ENCODE peak calls at places on chromosomes 3 and 15, in four cellular contexts. E, B, D and O are unnamed samples.

GRCh38 chr3:50606596-50606995 is 5.0 kb downstream of the CISH start:
- DNase-seq in E (no peak), B (no peak), D (no peak), O (no peak)

GRCh38 chr3:156677536-156677935 is 3.1 kb downstream of the TIPARP start:
- DNase-seq in E (no peak), B (no peak), D (no peak), O (no peak)

GRCh38 chr3:129577356-129577755 is 29.1 kb downstream of the PLXND1 start:
- DNase-seq in D (no peak), B (no peak), E (no peak), O (no peak)

GRCh38 chr15:29676961-29677402 is 145.3 kb downstream of the TJP1 start:
- DNase-seq in B (peak; percentile 25), E (no peak), D (peak; percentile 62), O (no peak)

GRCh38 chr3:29334652-29335189 is 53.9 kb downstream of the RBMS3 start:
- DNase-seq in B (no peak), D (no peak), E (no peak), O (no peak)

GRCh38 chr3:46271910-46272309 is 29.6 kb downstream of the CCR3 start:
- DNase-seq in D (no peak), E (no peak), B (no peak), O (no peak)

GRCh38 chr3:134886991-134887390 is 91.9 kb downstream of the EPHB1 start:
- DNase-seq in D (no peak), E (no peak), B (no peak), O (no peak)

GRCh38 chr3:108486910-108487309 is 23.5 kb downstream of the MYH15 start:
- DNase-seq in D (peak; percentile 71), E (no peak), B (no peak), O (no peak)

GRCh38 chr15:52558196-52558595 is 10.6 kb downstream of the ARPP19 start:
- DNase-seq in B (no peak), D (peak; percentile 78), E (no peak), O (peak; percentile 24)

GRCh38 chr3:152460936-152461335 is 192.2 kb downstream of the MBNL1 start:
- DNase-seq in B (no peak), D (no peak), E (no peak), O (no peak)

GRCh38 chr3:147758786-147759185 is 349.6 kb downstream of the ZIC1 start:
- DNase-seq in D (no peak), B (no peak), E (no peak), O (no peak)

GRCh38 chr15:69973102-69973714 is 124.5 kb downstream of the TLE3 start:
- DNase-seq in B (no peak), E (no peak), D (peak; percentile 37), O (peak; percentile 77)

GRCh38 chr3:195131149-195131548 is 139.8 kb downstream of the XXYLT1 start:
- DNase-seq in B (no peak), D (no peak), E (no peak), O (no peak)

GRCh38 chr3:152389316-152389934 is 120.7 kb downstream of the MBNL1 start:
- DNase-seq in E (no peak), D (no peak), B (no peak), O (no peak)

GRCh38 chr15:80669599-80670273 is 25.4 kb upstream of the ABHD17C start:
- DNase-seq in B (no peak), E (no peak), D (peak; percentile 70), O (no peak)

GRCh38 chr15:68712886-68713285 is 107.8 kb downstream of the ANP32A start:
- DNase-seq in B (no peak), E (no peak), D (no peak), O (no peak)

GRCh38 chr15:88653200-88654064 is 14.6 kb downstream of the ISG20 start:
- DNase-seq in B (no peak), D (no peak), E (peak; percentile 35), O (no peak)

GRCh38 chr3:20904674-20905073 is 718.7 kb upstream of the SGO1 start:
- DNase-seq in E (no peak), D (no peak), B (no peak), O (peak; percentile 87)

GRCh38 chr15:100454148-100454547 is 74.6 kb downstream of the CERS3 start:
- DNase-seq in D (no peak), B (no peak), E (no peak), O (no peak)

GRCh38 chr15:58391088-58391487 is 40.7 kb upstream of the LIPC start:
- DNase-seq in B (no peak), E (no peak), D (no peak), O (no peak)

GRCh38 chr15:58393196-58393790 is 38.5 kb upstream of the LIPC start:
- DNase-seq in D (peak; percentile 30), E (no peak), B (no peak), O (no peak)

GRCh38 chr15:58392611-58393161 is 39.1 kb upstream of the LIPC start:
- DNase-seq in B (no peak), E (no peak), D (no peak), O (peak; percentile 74)

GRCh38 chr15:58390118-58390517 is 41.7 kb upstream of the LIPC start:
- DNase-seq in E (no peak), D (no peak), B (no peak), O (no peak)

GRCh38 chr15:58392141-58392540 is 39.6 kb upstream of the LIPC start:
- DNase-seq in E (no peak), D (no peak), B (no peak), O (peak; percentile 12)
- H2AK5ac ChIP-seq in E (no peak overlapping the region), D (peak overlapping the region; percentile 38), B (no peak overlapping the region), O (no peak overlapping the region)

GRCh38 chr15:26177816-26178215 is 314.7 kb upstream of the ATP10A start:
- DNase-seq in D (no peak), E (no peak), B (no peak), O (no peak)
- H4K5ac ChIP-seq in D (no peak overlapping the region), E (no peak overlapping the region), B (no peak overlapping the region), O (no peak overlapping the region)

DNA sequence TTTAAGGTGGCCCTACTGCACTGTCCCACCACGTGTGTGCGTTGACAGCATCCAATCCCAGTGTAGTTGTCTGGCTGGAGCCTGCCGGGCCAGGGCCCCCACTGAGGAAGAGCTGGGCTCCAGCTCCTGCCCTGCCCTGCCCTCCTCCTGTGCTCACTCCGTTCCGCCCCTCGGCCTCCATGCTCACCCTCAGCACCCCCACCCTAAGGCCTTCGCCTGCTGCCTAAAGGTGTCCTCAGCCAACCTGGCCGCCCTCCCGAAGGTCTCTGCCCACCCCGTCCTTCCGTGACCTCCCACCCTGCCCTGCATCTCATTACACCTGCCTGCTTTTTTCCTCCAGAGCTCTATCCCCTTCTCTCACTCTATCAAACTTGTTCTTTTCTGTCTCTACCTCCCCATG is 118.0 kb downstream of the TPRA1 start:
- DNase-seq in E (no peak), D (no peak), B (no peak), O (no peak)
- H2AK5ac ChIP-seq in E (no peak overlapping the region), D (no peak overlapping the region), B (no peak overlapping the region), O (no peak overlapping the region)

GRCh38 chr15:35565901-35566300 is 19.9 kb upstream of the DPH6 start:
- DNase-seq in D (no peak), B (no peak), E (no peak), O (no peak)

GRCh38 chr15:35567392-35567791 is 21.4 kb upstream of the DPH6 start:
- DNase-seq in D (no peak), E (no peak), B (no peak), O (no peak)

GRCh38 chr15:35561308-35561707 is 15.3 kb upstream of the DPH6 start:
- DNase-seq in B (no peak), E (no peak), D (no peak), O (no peak)

GRCh38 chr15:35566991-35567390 is 21.0 kb upstream of the DPH6 start:
- DNase-seq in D (no peak), B (no peak), E (no peak), O (no peak)
- H4K5ac ChIP-seq in D (no peak overlapping the region), B (no peak overlapping the region), E (no peak overlapping the region), O (no peak overlapping the region)

GRCh38 chr15:31325976-31326728 is 483 bp upstream of the KLF13 start:
- DNase-seq in B (peak; percentile 98), D (peak; percentile 97), E (peak; percentile 99), O (peak; percentile 98)

GRCh38 chr15:31323627-31324026 is 3.0 kb upstream of the KLF13 start:
- DNase-seq in D (no peak), B (no peak), E (no peak), O (no peak)

GRCh38 chr15:31326729-31327673 is at the start of gene KLF13:
- DNase-seq in B (no peak), D (peak; percentile 64), E (no peak), O (no peak)

GRCh38 chr15:31324739-31325431 is 1.8 kb upstream of the KLF13 start:
- DNase-seq in E (no peak), B (no peak), D (no peak), O (no peak)

DNA sequence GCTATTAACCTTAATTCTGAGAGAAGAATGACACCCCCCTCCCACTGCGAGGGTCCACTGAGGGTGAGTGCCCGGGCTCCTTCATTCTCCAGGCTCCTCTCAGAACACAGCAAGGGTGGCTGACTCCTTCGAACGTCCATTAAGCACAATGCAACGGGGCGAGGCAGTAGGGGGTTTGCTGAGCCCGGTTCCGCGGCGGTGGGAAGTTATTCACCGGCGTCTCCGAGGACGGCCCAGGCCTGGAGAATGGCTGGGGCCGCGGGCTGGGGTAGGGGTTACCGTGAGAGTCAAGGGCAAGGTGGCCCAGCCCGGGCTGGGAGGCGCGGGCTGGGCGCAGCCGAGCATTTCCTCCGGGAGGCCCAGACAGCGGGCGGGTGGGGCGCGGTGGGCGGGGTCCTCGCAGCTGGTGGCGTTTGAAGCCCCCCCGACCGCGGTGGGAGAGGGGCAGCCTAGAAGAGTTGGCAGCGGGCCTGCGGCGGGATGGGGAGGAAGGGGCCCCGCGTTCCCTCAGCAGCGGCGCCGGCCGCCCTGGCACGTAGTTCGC is 1.1 kb upstream of the KLF13 start:
- DNase-seq in E (no peak), B (no peak), D (peak; percentile 6), O (peak; percentile 29)
- H2AK5ac ChIP-seq in E (no peak overlapping the region), B (no peak overlapping the region), D (peak overlapping the region; percentile 37), O (no peak overlapping the region)

GRCh38 chr15:74132681-74133070 is 2.3 kb downstream of the ISLR2 start:
- DNase-seq in B (peak; percentile 56), E (peak; percentile 65), D (peak; percentile 24), O (peak; percentile 51)

GRCh38 chr15:74129411-74130088 is 836 bp upstream of the ISLR2 start:
- DNase-seq in D (no peak), B (peak; percentile 73), E (peak; percentile 71), O (peak; percentile 64)

GRCh38 chr15:74130089-74130848 is at the start of gene ISLR2:
- DNase-seq in E (no peak), D (no peak), B (no peak), O (no peak)

GRCh38 chr15:74131618-74132191 is 1.3 kb downstream of the ISLR2 start:
- DNase-seq in D (no peak), B (no peak), E (no peak), O (no peak)

GRCh38 chr15:74130849-74131617 is 647 bp downstream of the ISLR2 start:
- DNase-seq in B (no peak), D (no peak), E (no peak), O (no peak)
- H4K5ac ChIP-seq in B (no peak overlapping the region), D (no peak overlapping the region), E (no peak overlapping the region), O (no peak overlapping the region)

GRCh38 chr3:15217841-15218267 is 11.8 kb downstream of the CAPN7 start:
- DNase-seq in E (no peak), D (no peak), B (no peak), O (no peak)

GRCh38 chr3:15220661-15221060 is 14.6 kb downstream of the CAPN7 start:
- DNase-seq in E (no peak), B (no peak), D (no peak), O (no peak)

GRCh38 chr3:15217011-15217671 is 11.1 kb downstream of the CAPN7 start:
- DNase-seq in D (no peak), E (no peak), B (no peak), O (no peak)

GRCh38 chr3:15220056-15220455 is 14.0 kb downstream of the CAPN7 start:
- DNase-seq in E (no peak), B (no peak), D (no peak), O (no peak)

GRCh38 chr3:15218689-15219088 is 12.6 kb downstream of the CAPN7 start:
- DNase-seq in D (no peak), B (no peak), E (no peak), O (no peak)
- H2AK5ac ChIP-seq in D (no peak overlapping the region), B (no peak overlapping the region), E (no peak overlapping the region), O (no peak overlapping the region)